ENCODE peak calls at places on chromosomes 11 and 22, in six cellular contexts. One of them, this sample, is unnamed.

GRCh38 chr11:15558513-15559181 is 443.9 kb downstream of the INSC start:
- DNase-seq in MCF 10A: no peak
- DNase-seq in lung microvascular endothelial cell: no peak
- DNase-seq in SHP77: no peak
- DNase-seq in non-pigmented ciliary epithelial cell: no peak
- DNase-seq in RKO: no peak
- DNase-seq in this sample: no peak

GRCh38 chr22:17101475-17102296 is 16.9 kb downstream of the IL17RA start:
- DNase-seq in MCF 10A: no peak
- DNase-seq in SHP77: no peak
- DNase-seq in non-pigmented ciliary epithelial cell: no peak
- DNase-seq in lung microvascular endothelial cell: no peak
- DNase-seq in RKO: no peak
- DNase-seq in this sample: no peak

GRCh38 chr11:65124480-65125196 is 2.5 kb downstream of the MRPL49 start:
- DNase-seq in lung microvascular endothelial cell: no peak
- DNase-seq in RKO: no peak
- DNase-seq in MCF 10A: no peak
- DNase-seq in SHP77: no peak
- DNase-seq in non-pigmented ciliary epithelial cell: no peak
- DNase-seq in this sample: no peak

GRCh38 chr22:38350444-38351359 is 33.5 kb upstream of the CSNK1E start:
- DNase-seq in RKO: no peak
- DNase-seq in SHP77: no peak
- DNase-seq in MCF 10A: no peak
- DNase-seq in lung microvascular endothelial cell: no peak
- DNase-seq in non-pigmented ciliary epithelial cell: no peak
- DNase-seq in this sample: no peak

GRCh38 chr22:23248583-23248982 is 68.3 kb downstream of the BCR start:
- DNase-seq in MCF 10A: peak
- DNase-seq in non-pigmented ciliary epithelial cell: no peak
- DNase-seq in SHP77: no peak
- DNase-seq in lung microvascular endothelial cell: peak
- DNase-seq in RKO: no peak
- DNase-seq in this sample: no peak

GRCh38 chr11:27642954-27643353 is 57.3 kb downstream of the BDNF start:
- DNase-seq in SHP77: no peak
- DNase-seq in RKO: no peak
- DNase-seq in MCF 10A: peak
- DNase-seq in lung microvascular endothelial cell: no peak
- DNase-seq in non-pigmented ciliary epithelial cell: no peak
- DNase-seq in this sample: no peak

GRCh38 chr11:71240865-71241691 is 11.3 kb downstream of the SHANK2 start:
- DNase-seq in non-pigmented ciliary epithelial cell: peak
- DNase-seq in lung microvascular endothelial cell: peak
- DNase-seq in RKO: no peak
- DNase-seq in SHP77: no peak
- DNase-seq in MCF 10A: peak
- DNase-seq in this sample: peak

GRCh38 chr22:39254789-39255298 is 10.1 kb upstream of the PDGFB start:
- DNase-seq in non-pigmented ciliary epithelial cell: peak
- DNase-seq in SHP77: no peak
- DNase-seq in MCF 10A: peak
- DNase-seq in lung microvascular endothelial cell: peak
- DNase-seq in RKO: peak
- DNase-seq in this sample: no peak

GRCh38 chr11:120130991-120131760 is 6.7 kb downstream of the TRIM29 start:
- DNase-seq in lung microvascular endothelial cell: no peak
- DNase-seq in MCF 10A: no peak
- DNase-seq in non-pigmented ciliary epithelial cell: no peak
- DNase-seq in SHP77: no peak
- DNase-seq in RKO: no peak
- DNase-seq in this sample: no peak

GRCh38 chr11:65493367-65494176 is 5.3 kb upstream of the MALAT1 start:
- DNase-seq in SHP77: peak
- DNase-seq in MCF 10A: peak
- DNase-seq in RKO: peak
- DNase-seq in non-pigmented ciliary epithelial cell: peak
- DNase-seq in lung microvascular endothelial cell: peak
- DNase-seq in this sample: peak

GRCh38 chr11:14908214-14908880 is 16.3 kb upstream of the CYP2R1 start:
- DNase-seq in non-pigmented ciliary epithelial cell: no peak
- DNase-seq in RKO: peak
- DNase-seq in SHP77: peak
- DNase-seq in lung microvascular endothelial cell: peak
- DNase-seq in MCF 10A: peak
- DNase-seq in this sample: peak

GRCh38 chr11:24885580-24886173 is 388.8 kb downstream of the LUZP2 start:
- DNase-seq in SHP77: no peak
- DNase-seq in RKO: no peak
- DNase-seq in non-pigmented ciliary epithelial cell: no peak
- DNase-seq in MCF 10A: no peak
- DNase-seq in lung microvascular endothelial cell: no peak
- DNase-seq in this sample: no peak

GRCh38 chr22:50299724-50300619 is 7.5 kb downstream of the PLXNB2 start:
- DNase-seq in SHP77: no peak
- DNase-seq in lung microvascular endothelial cell: no peak
- DNase-seq in RKO: no peak
- DNase-seq in MCF 10A: no peak
- DNase-seq in non-pigmented ciliary epithelial cell: no peak
- DNase-seq in this sample: peak

GRCh38 chr22:49810363-49811013 is 17.2 kb downstream of the BRD1 start:
- DNase-seq in MCF 10A: no peak
- DNase-seq in RKO: no peak
- DNase-seq in non-pigmented ciliary epithelial cell: no peak
- DNase-seq in SHP77: no peak
- DNase-seq in lung microvascular endothelial cell: peak
- DNase-seq in this sample: no peak

GRCh38 chr11:33692013-33692504 is 8.6 kb downstream of the C11orf91 start:
- DNase-seq in SHP77: peak
- DNase-seq in non-pigmented ciliary epithelial cell: peak
- DNase-seq in MCF 10A: peak
- DNase-seq in lung microvascular endothelial cell: peak
- DNase-seq in RKO: peak
- DNase-seq in this sample: peak

GRCh38 chr22:35589071-35589735 is 27.9 kb downstream of the MB start:
- DNase-seq in non-pigmented ciliary epithelial cell: peak
- DNase-seq in MCF 10A: peak
- DNase-seq in lung microvascular endothelial cell: peak
- DNase-seq in RKO: peak
- DNase-seq in SHP77: no peak
- DNase-seq in this sample: no peak

GRCh38 chr22:46614070-46614931 is 5.9 kb upstream of the GRAMD4 start:
- DNase-seq in RKO: no peak
- DNase-seq in lung microvascular endothelial cell: no peak
- DNase-seq in non-pigmented ciliary epithelial cell: no peak
- DNase-seq in MCF 10A: no peak
- DNase-seq in SHP77: no peak
- DNase-seq in this sample: no peak

GRCh38 chr11:30914143-30914762 is 328.1 kb upstream of the MPPED2 start:
- DNase-seq in SHP77: peak
- DNase-seq in lung microvascular endothelial cell: peak
- DNase-seq in non-pigmented ciliary epithelial cell: no peak
- DNase-seq in MCF 10A: peak
- DNase-seq in RKO: peak
- DNase-seq in this sample: peak

GRCh38 chr22:46399625-46400024 is 64.1 kb downstream of the TRMU start:
- DNase-seq in lung microvascular endothelial cell: no peak
- DNase-seq in SHP77: no peak
- DNase-seq in MCF 10A: no peak
- DNase-seq in RKO: no peak
- DNase-seq in non-pigmented ciliary epithelial cell: no peak
- DNase-seq in this sample: no peak

GRCh38 chr22:42336527-42337227 is 66.2 kb upstream of the TCF20 start:
- DNase-seq in RKO: no peak
- DNase-seq in non-pigmented ciliary epithelial cell: no peak
- DNase-seq in MCF 10A: peak
- DNase-seq in SHP77: no peak
- DNase-seq in lung microvascular endothelial cell: no peak
- DNase-seq in this sample: no peak

GRCh38 chr11:64180871-64181270 is 5.1 kb upstream of the STIP1 start:
- DNase-seq in lung microvascular endothelial cell: no peak
- DNase-seq in RKO: no peak
- DNase-seq in MCF 10A: no peak
- DNase-seq in non-pigmented ciliary epithelial cell: no peak
- DNase-seq in SHP77: no peak
- DNase-seq in this sample: no peak

GRCh38 chr11:61603667-61604066 is 22.8 kb upstream of the SYT7 start:
- DNase-seq in SHP77: no peak
- DNase-seq in MCF 10A: no peak
- DNase-seq in lung microvascular endothelial cell: no peak
- DNase-seq in non-pigmented ciliary epithelial cell: no peak
- DNase-seq in RKO: no peak
- DNase-seq in this sample: no peak

GRCh38 chr11:18987454-18988231 is 48.4 kb upstream of the MRGPRX1 start:
- DNase-seq in SHP77: no peak
- DNase-seq in non-pigmented ciliary epithelial cell: no peak
- DNase-seq in MCF 10A: peak
- DNase-seq in lung microvascular endothelial cell: no peak
- DNase-seq in RKO: peak
- DNase-seq in this sample: no peak

This sample was measured in cardiac muscle cell.